ENCODE peak calls at places on chromosome 22, in six cellular contexts. R is EL; X is mesendoderm; I is RWPE1; M is activated CD4-positive, CD25-positive, alpha-beta regulatory T cell; G is NCI-H1092 treated with DMSO at 0.1 percent for 48 hours. A is an unnamed sample.

GRCh38 chr22:20613301-20613700 is 105.9 kb downstream of the MED15 start:
- DNase-seq in G (no peak), M (no peak), R (no peak), X (no peak), I (no peak), A (no peak)

GRCh38 chr22:38350444-38351359 is 33.5 kb upstream of the CSNK1E start:
- DNase-seq in R (no peak), M (no peak), I (no peak), X (no peak), G (no peak), A (no peak)

GRCh38 chr22:38831166-38831945 is 12.5 kb downstream of the NPTXR start:
- DNase-seq in G (no peak), X (no peak), I (no peak), M (no peak), R (peak), A (peak)

GRCh38 chr22:19723990-19724827 is 870 bp downstream of the GP1BB start:
- DNase-seq in M (no peak), X (peak), I (no peak), R (no peak), G (no peak), A (no peak)

GRCh38 chr22:37462983-37463382 is 23.2 kb downstream of the MFNG start:
- DNase-seq in M (no peak), R (peak), G (no peak), X (peak), I (no peak), A (peak)

GRCh38 chr22:40441761-40442364 is 71.5 kb downstream of the SGSM3 start:
- DNase-seq in G (no peak), I (no peak), R (no peak), X (no peak), M (no peak), A (no peak)

GRCh38 chr22:50035131-50035881 is 22.7 kb upstream of the IL17REL start:
- DNase-seq in R (no peak), X (no peak), I (no peak), M (no peak), G (no peak), A (no peak)

GRCh38 chr22:45306139-45306538 is 3.6 kb upstream of the FAM118A start:
- DNase-seq in R (no peak), X (no peak), I (no peak), M (no peak), G (no peak), A (no peak)

GRCh38 chr22:31491218-31491962 is 1.7 kb upstream of the EIF4ENIF1 start:
- DNase-seq in I (no peak), G (no peak), R (no peak), X (peak), M (no peak), A (no peak)

GRCh38 chr22:20229916-20230775 is 38.0 kb downstream of the RTN4R start:
- DNase-seq in G (peak), M (no peak), I (no peak), X (no peak), R (no peak), A (no peak)

GRCh38 chr22:41925783-41926460 is 684 bp downstream of the TNFRSF13C start:
- DNase-seq in G (no peak), X (peak), I (no peak), R (peak), M (peak), A (peak)